ENCODE peak calls at places on chromosome 3, in eight cellular contexts. Y, G, Q, M, X, F, W and T are unnamed samples.

GRCh38 chr3:46607603-46608028 is 4.7 kb upstream of the FAM240A start:
- DNase-seq in Y (no peak), G (no peak), Q (no peak), M (no peak), X (no peak), F (no peak), W (no peak), T (no peak)

GRCh38 chr3:45948409-45948808 is 5.1 kb downstream of the CXCR6 start:
- DNase-seq in Y (peak), G (no peak), Q (peak), M (no peak), X (no peak), F (no peak), W (no peak), T (no peak)

GRCh38 chr3:28746990-28747389 is 398.4 kb upstream of the AZI2 start:
- DNase-seq in Y (no peak), G (no peak), Q (no peak), M (no peak), X (no peak), F (no peak), W (no peak), T (no peak)

GRCh38 chr3:38453914-38454178 is 156 bp downstream of the ACVR2B start:
- DNase-seq in Y (no peak), G (no peak), Q (no peak), M (no peak), X (no peak), F (no peak), W (no peak), T (no peak)

GRCh38 chr3:88167704-88168103 is 17.9 kb downstream of the C3orf38 start:
- DNase-seq in Y (no peak), G (no peak), Q (no peak), M (no peak), X (no peak), F (no peak), W (no peak), T (no peak)

GRCh38 chr3:67349551-67350174 is 304.7 kb downstream of the SUCLG2 start:
- DNase-seq in Y (peak), G (no peak), Q (no peak), M (no peak), X (no peak), F (no peak), W (no peak), T (no peak)

GRCh38 chr3:11307830-11308432 is 35.7 kb downstream of the ATG7 start:
- DNase-seq in Y (no peak), G (no peak), Q (no peak), M (no peak), X (no peak), F (no peak), W (no peak), T (no peak)

GRCh38 chr3:1693145-1693544 is 405.5 kb upstream of the CNTN4 start:
- DNase-seq in Y (no peak), G (no peak), Q (no peak), M (no peak), X (no peak), F (no peak), W (no peak), T (no peak)

GRCh38 chr3:46860381-46861292 is 2.6 kb downstream of the MYL3 start:
- DNase-seq in Y (no peak), G (no peak), Q (no peak), M (no peak), X (no peak), F (no peak), W (no peak), T (no peak)

GRCh38 chr3:42780892-42781700 is 8.0 kb upstream of the CCDC13 start:
- DNase-seq in Y (peak), G (peak), Q (peak), M (peak), X (peak), F (peak), W (no peak), T (no peak)

GRCh38 chr3:47010050-47010712 is 30.7 kb downstream of the NBEAL2 start:
- DNase-seq in Y (no peak), G (no peak), Q (no peak), M (no peak), X (no peak), F (no peak), W (no peak), T (no peak)

GRCh38 chr3:60575726-60576272 is 675.5 kb downstream of the FHIT start:
- DNase-seq in Y (no peak), G (no peak), Q (no peak), M (no peak), X (no peak), F (no peak), W (no peak), T (no peak)

GRCh38 chr3:139378587-139378986 is 10.9 kb downstream of the COPB2 start:
- DNase-seq in Y (no peak), G (no peak), Q (no peak), M (no peak), X (no peak), F (no peak), W (no peak), T (no peak)

GRCh38 chr3:191176038-191176437 is 23.0 kb upstream of the OSTN start:
- DNase-seq in Y (no peak), G (no peak), Q (no peak), M (no peak), X (no peak), F (no peak), W (no peak), T (no peak)

GRCh38 chr3:78880588-78881461 is 887.0 kb downstream of the ROBO1 start:
- DNase-seq in Y (no peak), G (no peak), Q (no peak), M (no peak), X (no peak), F (no peak), W (no peak), T (no peak)

GRCh38 chr3:169305460-169305859 is 358.1 kb downstream of the MECOM start:
- DNase-seq in Y (no peak), G (no peak), Q (no peak), M (no peak), X (peak), F (no peak), W (no peak), T (no peak)

GRCh38 chr3:149252272-149252671 is 30.6 kb upstream of the CP start:
- DNase-seq in Y (no peak), G (no peak), Q (no peak), M (no peak), X (no peak), F (no peak), W (no peak), T (no peak)

GRCh38 chr3:46438831-46439230 is 25.9 kb downstream of the LTF start:
- DNase-seq in Y (no peak), G (no peak), Q (no peak), M (no peak), X (no peak), F (no peak), W (no peak), T (no peak)

GRCh38 chr3:11768604-11769003 is 78.1 kb downstream of the TAMM41 start:
- DNase-seq in Y (no peak), G (no peak), Q (no peak), M (no peak), X (no peak), F (no peak), W (no peak), T (no peak)